ENCODE peak calls at places on chromosomes 12 and 14, in six cellular contexts. One of them, this sample, is unnamed.

GRCh38 chr12:25592725-25593495 is 39.8 kb upstream of the LMNTD1 start:
- DNase-seq in fibroblast of lung: no peak
- DNase-seq in transverse colon: no peak
- DNase-seq in endodermal cell: no peak
- DNase-seq in IMR-90: no peak
- DNase-seq in dorsolateral prefrontal cortex: no peak
- DNase-seq in this sample: no peak

GRCh38 chr14:54147285-54147684 is 190.7 kb upstream of the BMP4 start:
- DNase-seq in fibroblast of lung: peak
- DNase-seq in transverse colon: no peak
- DNase-seq in endodermal cell: no peak
- DNase-seq in IMR-90: peak
- DNase-seq in dorsolateral prefrontal cortex: no peak
- DNase-seq in this sample: no peak

GRCh38 chr14:60094306-60094897 is 2.7 kb downstream of the PCNX4 start:
- DNase-seq in fibroblast of lung: peak
- DNase-seq in transverse colon: no peak
- DNase-seq in endodermal cell: peak
- DNase-seq in IMR-90: peak
- DNase-seq in dorsolateral prefrontal cortex: no peak
- DNase-seq in this sample: no peak

GRCh38 chr14:93113678-93114067 is 2.1 kb downstream of the ITPK1 start:
- DNase-seq in fibroblast of lung: no peak
- DNase-seq in transverse colon: no peak
- DNase-seq in endodermal cell: peak
- DNase-seq in IMR-90: no peak
- DNase-seq in dorsolateral prefrontal cortex: no peak
- DNase-seq in this sample: no peak

GRCh38 chr12:84874125-84874824 is 38.3 kb downstream of the SLC6A15 start:
- DNase-seq in fibroblast of lung: peak
- DNase-seq in transverse colon: no peak
- DNase-seq in endodermal cell: no peak
- DNase-seq in IMR-90: peak
- DNase-seq in dorsolateral prefrontal cortex: no peak
- DNase-seq in this sample: peak

GRCh38 chr12:22610148-22610547 is 14.8 kb upstream of the ETNK1 start:
- DNase-seq in fibroblast of lung: no peak
- DNase-seq in transverse colon: no peak
- DNase-seq in endodermal cell: no peak
- DNase-seq in IMR-90: no peak
- DNase-seq in dorsolateral prefrontal cortex: no peak
- DNase-seq in this sample: no peak

GRCh38 chr14:23172096-23172495 is 11.4 kb downstream of the SLC7A8 start:
- DNase-seq in fibroblast of lung: no peak
- DNase-seq in transverse colon: no peak
- DNase-seq in endodermal cell: no peak
- DNase-seq in IMR-90: no peak
- DNase-seq in dorsolateral prefrontal cortex: no peak
- DNase-seq in this sample: no peak

GRCh38 chr12:48996794-48997718 is 2.1 kb downstream of the DDN start:
- DNase-seq in fibroblast of lung: peak
- DNase-seq in transverse colon: peak
- DNase-seq in endodermal cell: peak
- DNase-seq in IMR-90: peak
- DNase-seq in dorsolateral prefrontal cortex: peak
- DNase-seq in this sample: no peak

GRCh38 chr12:93676408-93677194 is 574 bp upstream of the CRADD start:
- DNase-seq in fibroblast of lung: no peak
- DNase-seq in transverse colon: no peak
- DNase-seq in endodermal cell: no peak
- DNase-seq in IMR-90: no peak
- DNase-seq in dorsolateral prefrontal cortex: no peak
- DNase-seq in this sample: no peak

GRCh38 chr12:54404061-54405004 is 14.7 kb downstream of the ITGA5 start:
- DNase-seq in fibroblast of lung: peak
- DNase-seq in transverse colon: peak
- DNase-seq in endodermal cell: peak
- DNase-seq in IMR-90: peak
- DNase-seq in dorsolateral prefrontal cortex: no peak
- DNase-seq in this sample: no peak

GRCh38 chr12:50505945-50506344 is 1.2 kb downstream of the DIP2B start:
- DNase-seq in fibroblast of lung: peak
- DNase-seq in transverse colon: peak
- DNase-seq in endodermal cell: no peak
- DNase-seq in IMR-90: no peak
- DNase-seq in dorsolateral prefrontal cortex: peak
- DNase-seq in this sample: no peak

GRCh38 chr12:79252358-79253075 is 387.9 kb downstream of the SYT1 start:
- DNase-seq in fibroblast of lung: peak
- DNase-seq in transverse colon: no peak
- DNase-seq in endodermal cell: no peak
- DNase-seq in IMR-90: peak
- DNase-seq in dorsolateral prefrontal cortex: no peak
- DNase-seq in this sample: no peak

GRCh38 chr14:96851694-96852381 is 54.7 kb downstream of the VRK1 start:
- DNase-seq in fibroblast of lung: no peak
- DNase-seq in transverse colon: no peak
- DNase-seq in endodermal cell: no peak
- DNase-seq in IMR-90: no peak
- DNase-seq in dorsolateral prefrontal cortex: no peak
- DNase-seq in this sample: no peak

GRCh38 chr12:55946553-55946952 is 15.6 kb downstream of the DGKA start:
- DNase-seq in fibroblast of lung: no peak
- DNase-seq in transverse colon: no peak
- DNase-seq in endodermal cell: no peak
- DNase-seq in IMR-90: no peak
- DNase-seq in dorsolateral prefrontal cortex: no peak
- DNase-seq in this sample: no peak

DNA sequence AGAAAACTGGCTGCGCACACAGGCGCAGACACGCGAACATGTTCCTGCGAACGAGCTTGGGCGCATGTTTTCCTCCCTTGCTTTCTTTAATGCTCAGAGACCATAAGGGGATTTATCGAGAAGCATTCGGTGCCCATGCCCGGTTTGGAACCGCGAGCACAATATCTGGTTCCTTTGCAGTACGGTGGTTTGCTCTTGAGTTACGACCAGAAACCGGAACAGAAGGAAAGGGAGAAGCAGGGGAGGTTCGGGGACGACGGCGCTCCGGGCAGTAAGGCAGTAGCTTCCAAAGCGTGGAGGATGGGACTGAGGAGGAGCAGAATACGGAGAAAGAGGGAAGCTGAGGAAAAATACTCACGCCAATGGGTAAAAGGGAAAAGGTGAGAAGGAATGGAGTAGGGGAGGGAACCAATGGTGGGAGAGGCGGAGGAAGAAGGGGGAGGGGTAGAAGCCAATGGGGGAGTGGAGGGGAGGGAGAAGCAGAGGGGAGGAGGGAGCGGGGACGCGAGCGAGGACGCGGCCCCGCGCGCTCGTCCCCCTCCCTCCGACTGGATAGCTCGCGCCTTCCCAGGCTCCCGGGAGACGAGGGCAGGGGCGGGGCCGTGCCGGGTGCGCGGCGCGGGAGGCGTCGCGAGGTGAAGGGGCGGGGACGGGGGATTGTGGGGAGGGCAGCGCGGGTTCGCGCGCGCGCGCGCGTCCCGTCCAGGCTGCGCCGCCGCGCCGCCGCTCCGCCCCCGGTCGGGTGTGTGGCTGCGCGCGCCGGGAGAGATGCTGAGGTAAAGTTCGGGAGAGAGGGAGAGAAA is 625 bp upstream of the ARHGAP5 start:
- DNase-seq in fibroblast of lung: peak
- DNase-seq in transverse colon: peak
- DNase-seq in endodermal cell: peak
- DNase-seq in IMR-90: peak
- DNase-seq in dorsolateral prefrontal cortex: peak
- DNase-seq in this sample: peak
- H3K4me3 ChIP-seq in fibroblast of lung: peak
- H3K4me3 ChIP-seq in transverse colon: peak
- H3K4me3 ChIP-seq in endodermal cell: peak
- H3K4me3 ChIP-seq in IMR-90: peak
- H3K4me3 ChIP-seq in dorsolateral prefrontal cortex: peak
- H3K4me3 ChIP-seq in this sample: peak

GRCh38 chr12:98725481-98726247 is 80.6 kb downstream of the APAF1 start:
- DNase-seq in fibroblast of lung: peak
- DNase-seq in transverse colon: no peak
- DNase-seq in endodermal cell: peak
- DNase-seq in IMR-90: peak
- DNase-seq in dorsolateral prefrontal cortex: peak
- DNase-seq in this sample: peak
- TF ChIP-seq CTCF in fibroblast of lung: peak
- TF ChIP-seq CTCF in transverse colon: peak
- TF ChIP-seq CTCF in endodermal cell: peak
- TF ChIP-seq CTCF in IMR-90: peak
- TF ChIP-seq CTCF in dorsolateral prefrontal cortex: peak
- TF ChIP-seq CTCF in this sample: peak

GRCh38 chr14:69261761-69262331 is 1.9 kb downstream of the GALNT16 start:
- DNase-seq in fibroblast of lung: no peak
- DNase-seq in transverse colon: no peak
- DNase-seq in endodermal cell: peak
- DNase-seq in IMR-90: peak
- DNase-seq in dorsolateral prefrontal cortex: no peak
- DNase-seq in this sample: no peak

GRCh38 chr14:69259531-69260245 is at the start of gene GALNT16:
- DNase-seq in fibroblast of lung: peak
- DNase-seq in transverse colon: peak
- DNase-seq in endodermal cell: peak
- DNase-seq in IMR-90: peak
- DNase-seq in dorsolateral prefrontal cortex: no peak
- DNase-seq in this sample: no peak

GRCh38 chr14:69259176-69259530 is 805 bp upstream of the GALNT16 start:
- DNase-seq in fibroblast of lung: no peak
- DNase-seq in transverse colon: no peak
- DNase-seq in endodermal cell: peak
- DNase-seq in IMR-90: no peak
- DNase-seq in dorsolateral prefrontal cortex: no peak
- DNase-seq in this sample: no peak

GRCh38 chr14:69260979-69261605 is 1.1 kb downstream of the GALNT16 start:
- DNase-seq in fibroblast of lung: no peak
- DNase-seq in transverse colon: peak
- DNase-seq in endodermal cell: peak
- DNase-seq in IMR-90: no peak
- DNase-seq in dorsolateral prefrontal cortex: no peak
- DNase-seq in this sample: no peak

DNA sequence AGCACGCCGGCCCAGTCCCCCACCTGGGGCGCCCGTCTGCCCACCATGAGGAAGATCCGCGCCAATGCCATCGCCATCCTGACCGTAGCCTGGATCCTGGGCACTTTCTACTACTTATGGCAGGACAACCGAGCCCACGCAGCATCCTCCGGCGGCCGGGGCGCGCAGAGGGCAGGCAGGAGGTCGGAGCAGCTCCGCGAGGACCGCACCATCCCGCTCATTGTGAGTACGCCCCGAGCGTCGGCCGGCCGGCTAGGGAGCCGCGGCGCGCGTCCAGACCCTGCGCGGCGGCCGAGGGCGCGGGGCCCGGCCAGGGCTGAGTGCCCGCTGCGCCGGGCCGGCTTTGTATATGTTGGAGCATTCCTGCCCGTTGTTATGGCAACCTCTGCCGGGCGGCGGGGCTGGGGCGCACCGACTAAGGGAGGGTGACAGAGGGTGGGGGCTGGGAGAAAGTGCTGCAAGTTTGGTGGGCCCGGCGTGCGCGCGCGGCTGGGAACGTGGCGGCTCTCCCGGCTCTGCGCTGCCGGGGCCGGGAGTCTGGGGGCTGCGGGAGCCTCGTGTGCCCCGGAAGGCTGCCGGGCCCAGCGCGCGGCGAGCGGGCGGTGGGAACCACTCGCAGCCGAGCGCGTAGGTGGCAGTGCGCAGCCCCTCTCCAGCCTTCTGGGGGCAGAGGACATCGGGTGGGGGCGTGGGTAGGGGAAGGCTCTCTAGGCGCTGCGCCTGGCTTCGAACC is 454 bp downstream of the GALNT16 start:
- DNase-seq in fibroblast of lung: peak
- DNase-seq in transverse colon: no peak
- DNase-seq in endodermal cell: peak
- DNase-seq in IMR-90: peak
- DNase-seq in dorsolateral prefrontal cortex: no peak
- DNase-seq in this sample: no peak
- H3K4me3 ChIP-seq in fibroblast of lung: peak
- H3K4me3 ChIP-seq in transverse colon: peak
- H3K4me3 ChIP-seq in endodermal cell: peak
- H3K4me3 ChIP-seq in IMR-90: peak
- H3K4me3 ChIP-seq in dorsolateral prefrontal cortex: peak
- H3K4me3 ChIP-seq in this sample: peak

GRCh38 chr12:47748899-47749298 is 9.8 kb downstream of the RAPGEF3 start:
- DNase-seq in fibroblast of lung: no peak
- DNase-seq in transverse colon: no peak
- DNase-seq in endodermal cell: no peak
- DNase-seq in IMR-90: no peak
- DNase-seq in dorsolateral prefrontal cortex: no peak
- DNase-seq in this sample: no peak
- TF ChIP-seq CTCF in fibroblast of lung: no peak
- TF ChIP-seq CTCF in transverse colon: no peak
- TF ChIP-seq CTCF in endodermal cell: no peak
- TF ChIP-seq CTCF in IMR-90: no peak
- TF ChIP-seq CTCF in dorsolateral prefrontal cortex: no peak
- TF ChIP-seq CTCF in this sample: no peak

GRCh38 chr14:28773917-28774691 is 7.5 kb downstream of the FOXG1 start:
- DNase-seq in fibroblast of lung: peak
- DNase-seq in transverse colon: no peak
- DNase-seq in endodermal cell: peak
- DNase-seq in IMR-90: peak
- DNase-seq in dorsolateral prefrontal cortex: peak
- DNase-seq in this sample: no peak
- H3K4me3 ChIP-seq in fibroblast of lung: peak
- H3K4me3 ChIP-seq in transverse colon: no peak
- H3K4me3 ChIP-seq in endodermal cell: peak
- H3K4me3 ChIP-seq in IMR-90: peak
- H3K4me3 ChIP-seq in dorsolateral prefrontal cortex: peak
- H3K4me3 ChIP-seq in this sample: no peak

DNA sequence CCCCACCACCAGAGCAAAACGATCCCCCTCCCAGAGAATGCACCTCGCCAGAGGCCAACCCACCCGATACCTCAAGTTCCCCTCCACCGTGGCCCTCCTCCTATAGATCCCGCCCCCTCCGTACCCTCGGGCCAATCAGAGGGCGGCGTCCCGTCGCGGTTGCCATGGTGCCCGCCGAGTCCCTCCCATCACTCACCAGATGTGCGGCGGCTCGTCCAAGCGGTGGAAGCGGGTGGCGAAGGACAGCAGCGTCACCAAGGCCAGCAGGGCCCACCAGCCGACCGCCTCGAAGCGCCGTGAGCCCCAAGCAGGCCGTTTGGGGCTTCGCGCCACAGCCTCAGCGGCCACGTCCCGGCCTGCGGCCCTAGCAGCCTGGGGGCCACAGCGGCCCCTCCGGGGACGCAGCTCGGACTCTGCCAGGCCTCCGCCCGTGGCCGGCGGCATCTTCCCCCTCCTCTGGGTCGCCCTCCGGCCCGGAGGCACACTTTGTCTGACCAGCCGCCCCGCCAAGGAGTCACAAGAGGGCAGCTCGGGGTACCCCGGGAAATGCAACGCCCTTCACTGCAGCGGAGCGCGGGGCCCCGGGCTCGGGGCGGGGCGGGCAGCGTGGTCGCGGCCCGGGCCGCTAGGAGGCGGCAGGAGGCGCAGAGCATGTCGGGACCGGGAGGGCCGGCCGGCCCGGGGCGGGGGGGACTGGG is at the start of gene POMT2:
- DNase-seq in fibroblast of lung: peak
- DNase-seq in transverse colon: peak
- DNase-seq in endodermal cell: peak
- DNase-seq in IMR-90: peak
- DNase-seq in dorsolateral prefrontal cortex: peak
- DNase-seq in this sample: no peak
- TF ChIP-seq CTCF in fibroblast of lung: peak
- TF ChIP-seq CTCF in transverse colon: peak
- TF ChIP-seq CTCF in endodermal cell: peak
- TF ChIP-seq CTCF in IMR-90: peak
- TF ChIP-seq CTCF in dorsolateral prefrontal cortex: no peak
- TF ChIP-seq CTCF in this sample: peak